ENCODE peak calls at places on chromosome 1, in seven cellular contexts. V, E, Q, H, K, F and I are unnamed samples.

GRCh38 chr1:182301467-182302198 is 90.0 kb downstream of the GLUL start:
- DNase-seq in V (peak), E (no peak), Q (no peak), H (peak), K (no peak), F (no peak), I (no peak)

GRCh38 chr1:62178372-62178771 is 16.3 kb upstream of the L1TD1 start:
- DNase-seq in V (no peak), E (no peak), Q (no peak), H (no peak), K (no peak), F (no peak), I (no peak)

GRCh38 chr1:242206994-242207393 is 208.1 kb upstream of the MAP1LC3C start:
- DNase-seq in V (no peak), E (no peak), Q (no peak), H (no peak), K (no peak), F (no peak), I (no peak)

GRCh38 chr1:78703806-78704205 is 54.2 kb downstream of the IFI44 start:
- DNase-seq in V (no peak), E (no peak), Q (no peak), H (no peak), K (no peak), F (no peak), I (no peak)

GRCh38 chr1:32447469-32448185 is 17.2 kb upstream of the ZBTB8B start:
- DNase-seq in V (no peak), E (peak), Q (no peak), H (no peak), K (no peak), F (peak), I (no peak)

GRCh38 chr1:63634471-63634870 is 41.3 kb downstream of the PGM1 start:
- DNase-seq in V (peak), E (no peak), Q (no peak), H (no peak), K (no peak), F (no peak), I (no peak)

GRCh38 chr1:2047749-2048729 is 2.2 kb upstream of the PRKCZ start:
- DNase-seq in V (no peak), E (no peak), Q (no peak), H (no peak), K (no peak), F (no peak), I (no peak)

GRCh38 chr1:234603221-234604204 is 6.5 kb downstream of the IRF2BP2 start:
- DNase-seq in V (no peak), E (no peak), Q (no peak), H (no peak), K (no peak), F (no peak), I (no peak)

GRCh38 chr1:229041946-229042345 is 229.0 kb upstream of the RAB4A start:
- DNase-seq in V (no peak), E (no peak), Q (no peak), H (no peak), K (no peak), F (no peak), I (no peak)

GRCh38 chr1:46820560-46821060 is 21.8 kb downstream of the CYP4B1 start:
- DNase-seq in V (no peak), E (no peak), Q (no peak), H (no peak), K (no peak), F (no peak), I (no peak)

GRCh38 chr1:118739421-118739930 is 248.7 kb downstream of the TBX15 start:
- DNase-seq in V (no peak), E (no peak), Q (no peak), H (no peak), K (no peak), F (no peak), I (no peak)

GRCh38 chr1:29643838-29644440 is 407.6 kb downstream of the PTPRU start:
- DNase-seq in V (no peak), E (no peak), Q (no peak), H (no peak), K (no peak), F (no peak), I (no peak)

GRCh38 chr1:248818505-248819374 is 7.0 kb downstream of the SH3BP5L start:
- DNase-seq in V (no peak), E (no peak), Q (no peak), H (peak), K (no peak), F (no peak), I (peak)

GRCh38 chr1:15538750-15539149 is 12.1 kb downstream of the DNAJC16 start:
- DNase-seq in V (no peak), E (no peak), Q (no peak), H (no peak), K (no peak), F (no peak), I (no peak)

GRCh38 chr1:235415008-235415904 is 48.0 kb downstream of the TBCE start:
- DNase-seq in V (peak), E (peak), Q (peak), H (peak), K (peak), F (peak), I (peak)

GRCh38 chr1:8136766-8137165 is 110.7 kb upstream of the ERRFI1 start:
- DNase-seq in V (no peak), E (no peak), Q (no peak), H (no peak), K (no peak), F (no peak), I (no peak)

GRCh38 chr1:2455757-2456156 is 20.3 kb upstream of the PLCH2 start:
- DNase-seq in V (no peak), E (no peak), Q (no peak), H (no peak), K (no peak), F (no peak), I (no peak)

GRCh38 chr1:230825804-230826160 is 42.5 kb downstream of the C1orf198 start:
- DNase-seq in V (no peak), E (no peak), Q (no peak), H (peak), K (no peak), F (no peak), I (no peak)

GRCh38 chr1:168081373-168082007 is 55.2 kb downstream of the GPR161 start:
- DNase-seq in V (no peak), E (no peak), Q (no peak), H (no peak), K (no peak), F (no peak), I (no peak)

GRCh38 chr1:160256396-160257046 is 5.8 kb downstream of the DCAF8 start:
- DNase-seq in V (no peak), E (no peak), Q (no peak), H (no peak), K (no peak), F (no peak), I (no peak)

GRCh38 chr1:17437260-17438175 is 2.0 kb downstream of the RCC2 start:
- DNase-seq in V (no peak), E (peak), Q (peak), H (peak), K (peak), F (peak), I (peak)

GRCh38 chr1:233393926-233394680 is 66.6 kb downstream of the MAP3K21 start:
- DNase-seq in V (no peak), E (no peak), Q (no peak), H (no peak), K (no peak), F (no peak), I (no peak)

GRCh38 chr1:117967472-117967871 is 37.9 kb downstream of the WDR3 start:
- DNase-seq in V (no peak), E (no peak), Q (no peak), H (no peak), K (no peak), F (no peak), I (no peak)

GRCh38 chr1:54314691-54315455 is 91.3 kb downstream of the SSBP3 start:
- DNase-seq in V (no peak), E (no peak), Q (no peak), H (no peak), K (no peak), F (no peak), I (no peak)

GRCh38 chr1:21754583-21754982 is 28.4 kb downstream of the USP48 start:
- DNase-seq in V (no peak), E (no peak), Q (no peak), H (no peak), K (no peak), F (no peak), I (no peak)

GRCh38 chr1:112431038-112431437 is 35.0 kb downstream of the CTTNBP2NL start:
- DNase-seq in V (no peak), E (no peak), Q (no peak), H (no peak), K (no peak), F (no peak), I (no peak)

GRCh38 chr1:68231627-68232303 is 558 bp downstream of the WLS start:
- DNase-seq in V (no peak), E (peak), Q (peak), H (peak), K (no peak), F (peak), I (no peak)

GRCh38 chr1:16442941-16443340 is 2.4 kb downstream of the NECAP2 start:
- DNase-seq in V (no peak), E (no peak), Q (no peak), H (no peak), K (peak), F (no peak), I (no peak)

GRCh38 chr1:221429262-221429661 is 312.6 kb downstream of the DUSP10 start:
- DNase-seq in V (no peak), E (no peak), Q (no peak), H (no peak), K (no peak), F (no peak), I (no peak)

GRCh38 chr1:86951430-86951829 is 37.0 kb downstream of the HS2ST1 start:
- DNase-seq in V (no peak), E (no peak), Q (no peak), H (no peak), K (no peak), F (no peak), I (no peak)

GRCh38 chr1:18554597-18554996 is 73.9 kb downstream of the KLHDC7A start:
- DNase-seq in V (no peak), E (no peak), Q (no peak), H (no peak), K (no peak), F (no peak), I (no peak)

GRCh38 chr1:17903386-17903785 is 148.3 kb downstream of the ACTL8 start:
- DNase-seq in V (no peak), E (no peak), Q (no peak), H (peak), K (no peak), F (no peak), I (no peak)

GRCh38 chr1:162605225-162605927 is 26.9 kb upstream of the DDR2 start:
- DNase-seq in V (peak), E (no peak), Q (no peak), H (no peak), K (no peak), F (no peak), I (no peak)

GRCh38 chr1:97136971-97137370 is 415.4 kb downstream of the PTBP2 start:
- DNase-seq in V (no peak), E (no peak), Q (no peak), H (no peak), K (no peak), F (no peak), I (no peak)

GRCh38 chr1:97139512-97139911 is 417.9 kb downstream of the PTBP2 start:
- DNase-seq in V (peak), E (no peak), Q (no peak), H (no peak), K (no peak), F (no peak), I (no peak)

GRCh38 chr1:97135972-97136371 is 414.4 kb downstream of the PTBP2 start:
- DNase-seq in V (no peak), E (no peak), Q (no peak), H (no peak), K (no peak), F (no peak), I (no peak)

GRCh38 chr1:97137862-97138514 is 416.4 kb downstream of the PTBP2 start:
- DNase-seq in V (peak), E (peak), Q (no peak), H (peak), K (peak), F (no peak), I (peak)

GRCh38 chr1:97138515-97139032 is 417.0 kb downstream of the PTBP2 start:
- DNase-seq in V (peak), E (no peak), Q (no peak), H (no peak), K (no peak), F (no peak), I (peak)
- TF ChIP-seq CTCF in V (no peak), E (no peak), Q (no peak), H (no peak), K (peak), F (no peak), I (no peak)

GRCh38 chr1:27393641-27394281 is 1.3 kb downstream of the GPR3 start:
- DNase-seq in V (no peak), E (no peak), Q (no peak), H (no peak), K (no peak), F (no peak), I (peak)

GRCh38 chr1:27394282-27394658 is 1.8 kb downstream of the GPR3 start:
- DNase-seq in V (no peak), E (no peak), Q (no peak), H (no peak), K (no peak), F (no peak), I (peak)

GRCh38 chr1:27392096-27392777 is at the start of gene GPR3:
- DNase-seq in V (peak), E (peak), Q (peak), H (peak), K (peak), F (peak), I (peak)

GRCh38 chr1:27392778-27393635 is 585 bp downstream of the GPR3 start:
- DNase-seq in V (no peak), E (no peak), Q (no peak), H (no peak), K (no peak), F (no peak), I (peak)

GRCh38 chr1:27391511-27392095 is 819 bp upstream of the GPR3 start:
- DNase-seq in V (peak), E (no peak), Q (no peak), H (peak), K (no peak), F (no peak), I (peak)
- TF ChIP-seq CTCF in V (peak), E (no peak), Q (no peak), H (no peak), K (no peak), F (no peak), I (peak)

DNA sequence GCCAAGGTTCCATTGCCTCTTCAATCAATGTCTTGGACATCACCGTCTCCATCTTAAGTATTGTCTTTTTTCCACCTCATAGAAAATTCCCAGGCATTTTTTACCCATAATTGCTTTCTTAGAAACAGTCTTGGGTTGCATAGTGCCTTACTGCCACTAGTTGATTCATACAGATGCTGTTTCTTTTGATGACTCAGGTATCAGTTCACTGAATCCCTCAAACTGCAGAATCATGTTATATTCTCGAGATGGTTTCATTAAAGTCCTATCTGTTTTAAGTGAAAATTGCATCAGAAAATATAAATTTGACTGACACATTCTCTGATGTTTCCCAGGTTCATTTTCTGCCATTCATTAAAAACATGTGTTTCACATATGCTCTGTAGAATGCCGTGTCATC is 1489.1 kb downstream of the BRINP3 start:
- DNase-seq in V (no peak), E (no peak), Q (no peak), H (no peak), K (no peak), F (no peak), I (no peak)
- TF ChIP-seq CTCF in V (no peak), E (no peak), Q (no peak), H (no peak), K (no peak), F (no peak), I (no peak)

DNA sequence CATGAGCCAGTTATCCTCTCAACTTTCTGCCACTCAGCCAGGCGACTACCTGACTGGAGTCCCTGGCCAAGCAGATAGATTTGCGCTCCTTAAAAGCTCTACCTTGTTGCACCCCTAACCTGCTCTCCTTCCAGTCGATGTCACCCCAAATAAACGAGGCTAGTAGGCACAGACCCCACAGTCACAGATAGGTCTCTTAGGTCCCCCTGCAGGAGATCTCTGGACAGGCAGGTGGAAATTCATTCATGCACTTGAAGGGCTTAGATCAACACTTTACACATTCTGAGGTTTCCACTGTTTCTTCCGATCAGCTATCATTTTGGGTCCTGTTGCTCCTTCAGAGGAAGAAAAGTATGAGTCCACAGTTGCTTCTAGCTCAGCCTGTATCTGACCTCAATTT is 272.6 kb upstream of the FMN2 start:
- DNase-seq in V (no peak), E (no peak), Q (no peak), H (no peak), K (peak), F (no peak), I (no peak)
- TF ChIP-seq CTCF in V (peak), E (peak), Q (peak), H (no peak), K (no peak), F (peak), I (no peak)

DNA sequence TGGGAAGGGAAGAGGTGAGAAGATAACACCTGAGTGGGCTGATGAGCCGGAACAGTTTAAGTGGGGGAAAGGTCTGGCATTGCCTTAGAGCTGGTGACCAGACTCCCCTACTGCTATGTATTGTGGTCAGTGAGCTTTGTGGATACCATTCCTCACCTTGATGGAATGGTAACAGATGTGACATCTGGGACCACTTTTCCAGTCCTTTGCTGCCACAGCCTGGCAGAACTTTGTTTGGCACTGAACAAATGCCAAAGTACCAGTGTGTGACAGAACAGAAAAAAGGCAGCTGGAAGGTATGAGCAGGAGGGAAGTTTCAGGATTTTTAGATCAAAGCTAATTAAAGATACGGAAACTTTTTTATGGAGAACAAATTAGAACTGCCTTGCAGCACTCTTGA is 6.2 kb downstream of the MED8 start:
- DNase-seq in V (no peak), E (no peak), Q (no peak), H (no peak), K (no peak), F (no peak), I (no peak)
- TF ChIP-seq CTCF in V (no peak), E (no peak), Q (peak), H (peak), K (peak), F (peak), I (no peak)

GRCh38 chr1:41322835-41323234 is 38.4 kb upstream of the FOXO6 start:
- DNase-seq in V (peak), E (peak), Q (no peak), H (no peak), K (peak), F (no peak), I (peak)
- TF ChIP-seq CTCF in V (peak), E (peak), Q (peak), H (peak), K (peak), F (peak), I (no peak)